ENCODE peak calls at places on chromosomes 6 and 20, in eight cellular contexts. F, O, H, K, J, T, I and Q are unnamed samples.

GRCh38 chr20:10562929-10563328 is 110.9 kb downstream of the JAG1 start:
- DNase-seq in F (no peak), O (no peak), H (no peak), K (no peak), J (no peak), T (no peak), I (no peak), Q (no peak)

GRCh38 chr20:38343107-38343797 is 3.0 kb upstream of the LBP start:
- DNase-seq in F (peak; percentile 62), O (no peak), H (no peak), K (peak; percentile 65), J (peak; percentile 61), T (no peak), I (peak; percentile 84), Q (no peak)

GRCh38 chr6:131755597-131755996 is 44.8 kb upstream of the CTAGE9 start:
- DNase-seq in F (no peak), O (no peak), H (no peak), K (no peak), J (no peak), T (no peak), I (peak; percentile 69), Q (no peak)

GRCh38 chr6:22020299-22020998 is 276.4 kb downstream of the PRL start:
- DNase-seq in F (no peak), O (no peak), H (peak; percentile 57), K (no peak), J (no peak), T (no peak), I (no peak), Q (no peak)

GRCh38 chr6:106799008-106799952 is 169.9 kb downstream of the QRSL1 start:
- DNase-seq in F (no peak), O (peak; percentile 54), H (no peak), K (no peak), J (no peak), T (no peak), I (peak; percentile 77), Q (no peak)

GRCh38 chr6:33696538-33697518 is 14.7 kb downstream of the UQCC2 start:
- DNase-seq in F (no peak), O (no peak), H (no peak), K (peak; percentile 77), J (no peak), T (peak; percentile 86), I (no peak), Q (no peak)

GRCh38 chr6:135853986-135854385 is 2.5 kb downstream of the PDE7B start:
- DNase-seq in F (no peak), O (no peak), H (no peak), K (no peak), J (no peak), T (no peak), I (no peak), Q (no peak)

GRCh38 chr20:6663751-6664388 is 103.6 kb upstream of the BMP2 start:
- DNase-seq in F (peak; percentile 77), O (no peak), H (peak; percentile 45), K (peak; percentile 50), J (no peak), T (no peak), I (no peak), Q (no peak)

GRCh38 chr6:79586548-79586947 is 44.6 kb upstream of the SH3BGRL2 start:
- DNase-seq in F (no peak), O (no peak), H (no peak), K (no peak), J (peak; percentile 34), T (no peak), I (peak; percentile 57), Q (no peak)

GRCh38 chr20:45813489-45813888 is 1.0 kb downstream of the UBE2C start:
- DNase-seq in F (no peak), O (no peak), H (no peak), K (no peak), J (no peak), T (no peak), I (no peak), Q (no peak)

GRCh38 chr20:45813006-45813340 is 529 bp downstream of the UBE2C start:
- DNase-seq in F (no peak), O (no peak), H (no peak), K (no peak), J (no peak), T (no peak), I (no peak), Q (no peak)

GRCh38 chr20:45810191-45810590 is 2.3 kb upstream of the UBE2C start:
- DNase-seq in F (no peak), O (no peak), H (no peak), K (no peak), J (peak; percentile 50), T (no peak), I (no peak), Q (no peak)

GRCh38 chr20:45814314-45814713 is 1.9 kb downstream of the UBE2C start:
- DNase-seq in F (no peak), O (no peak), H (no peak), K (no peak), J (no peak), T (no peak), I (no peak), Q (no peak)

DNA sequence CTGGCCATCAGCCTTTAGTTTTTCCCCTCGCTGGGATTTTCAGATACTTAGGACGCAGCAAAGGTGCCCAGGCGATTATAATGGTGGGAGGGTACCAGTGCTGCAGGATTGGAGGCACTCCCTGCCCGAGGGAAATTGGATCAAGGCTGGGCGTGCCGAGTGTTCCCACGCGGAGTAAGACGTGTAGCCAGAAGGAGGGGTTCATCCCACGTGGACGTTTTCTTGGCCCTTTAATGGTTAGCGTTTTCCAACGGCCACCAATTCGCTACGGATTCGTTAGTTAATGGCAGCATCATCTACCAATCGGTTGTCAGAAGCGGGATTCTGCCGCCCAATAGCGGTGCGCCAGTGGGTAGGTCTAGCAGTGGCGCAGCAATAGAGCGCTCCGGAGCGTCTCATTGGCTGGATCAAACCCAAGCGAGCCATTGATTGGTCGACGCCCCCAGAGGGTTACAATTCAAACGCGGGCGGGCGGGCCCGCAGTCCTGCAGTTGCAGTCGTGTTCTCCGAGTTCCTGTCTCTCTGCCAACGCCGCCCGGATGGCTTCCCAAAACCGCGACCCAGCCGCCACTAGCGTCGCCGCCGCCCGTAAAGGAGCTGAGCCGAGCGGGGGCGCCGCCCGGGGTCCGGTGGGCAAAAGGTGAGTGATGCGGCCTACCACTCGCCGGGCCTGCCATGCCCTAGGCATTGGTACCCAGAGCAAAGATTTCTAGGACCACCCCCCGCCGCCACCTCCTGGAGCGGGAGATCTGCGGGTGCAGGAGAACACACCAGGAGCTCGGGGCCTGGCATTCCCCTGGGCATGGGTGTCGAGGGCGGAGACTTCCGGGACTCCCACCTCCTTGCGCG is at the start of gene UBE2C:
- DNase-seq in F (peak; percentile 97), O (peak; percentile 99), H (peak; percentile 99), K (peak; percentile 98), J (no peak), T (peak; percentile 95), I (peak; percentile 94), Q (no peak)
- TF ChIP-seq POLR2AphosphoS5 in F (no peak), O (peak; percentile 59), H (peak; percentile 68), K (peak; percentile 84), J (no peak), T (peak; percentile 83), I (no peak), Q (peak; percentile 74)

DNA sequence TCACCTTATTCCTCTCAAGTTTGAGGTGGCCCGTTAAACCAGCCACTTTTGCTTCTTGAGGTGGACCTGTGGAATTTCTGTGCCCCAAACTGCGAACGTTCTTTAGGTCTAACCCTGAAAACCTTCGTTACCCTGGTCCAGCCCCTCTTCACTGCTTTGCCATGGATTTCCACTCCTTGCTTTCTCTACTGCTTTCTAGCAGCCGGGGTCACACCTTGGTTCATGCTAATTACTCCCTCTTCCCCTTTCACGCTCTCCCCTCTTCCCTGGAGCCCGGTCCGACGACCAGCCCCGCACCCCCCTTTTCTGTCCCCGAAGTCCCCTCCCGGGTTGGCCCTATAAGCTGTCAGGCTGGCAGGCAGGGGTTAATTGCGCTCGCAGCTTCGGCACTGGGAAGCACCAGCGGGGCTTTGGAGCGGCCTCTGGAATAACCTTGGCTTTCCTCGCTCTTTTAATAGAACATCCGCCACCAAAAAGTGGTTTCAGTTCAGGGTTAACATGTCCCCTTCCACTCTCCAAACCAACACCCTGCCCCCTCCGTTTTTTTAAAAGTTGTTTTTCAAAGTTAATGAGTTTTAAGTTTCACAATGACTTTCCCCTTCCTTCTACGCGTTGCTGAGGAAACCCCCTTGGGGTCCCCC is 1.4 kb upstream of the HIVEP1 start:
- DNase-seq in F (peak; percentile 71), O (peak; percentile 62), H (peak; percentile 93), K (peak; percentile 66), J (peak; percentile 55), T (peak; percentile 94), I (no peak), Q (peak; percentile 96)
- TF ChIP-seq POLR2A in F (peak; percentile 62), O (no peak), H (no peak), K (no peak), J (peak; percentile 59), T (no peak), I (peak; percentile 19), Q (no peak)

DNA sequence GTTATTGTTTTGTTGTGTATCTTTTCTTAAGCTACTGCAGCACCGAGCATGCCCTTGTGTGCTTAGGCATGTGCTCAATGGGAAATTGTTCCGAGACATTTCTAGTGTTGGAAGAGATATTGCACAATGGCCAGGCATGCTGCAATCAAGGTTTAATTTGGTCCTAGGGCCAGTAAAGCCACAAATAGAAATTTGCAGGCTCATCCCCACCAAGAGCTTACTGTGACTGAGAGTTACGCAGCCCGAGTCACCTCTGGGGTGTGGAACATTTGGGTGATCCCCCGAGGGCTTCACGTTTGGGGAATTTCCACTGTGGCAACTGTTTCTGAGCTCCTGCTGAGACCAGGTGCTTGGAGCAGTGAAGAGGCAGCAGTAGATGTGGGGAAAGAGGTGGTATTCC is 65.8 kb downstream of the ADTRP start:
- DNase-seq in F (peak; percentile 18), O (no peak), H (no peak), K (no peak), J (no peak), T (no peak), I (no peak), Q (no peak)
- TF ChIP-seq POLR2AphosphoS5 in F (no peak), O (peak; percentile 37), H (peak; percentile 30), K (no peak), J (no peak), T (no peak), I (no peak), Q (no peak)

GRCh38 chr6:24936641-24937317 is 1.0 kb upstream of the RIPOR2 start:
- DNase-seq in F (no peak), O (no peak), H (no peak), K (no peak), J (no peak), T (no peak), I (no peak), Q (no peak)

GRCh38 chr6:24933266-24933665 is 2.5 kb downstream of the RIPOR2 start:
- DNase-seq in F (no peak), O (no peak), H (no peak), K (no peak), J (no peak), T (no peak), I (no peak), Q (no peak)

GRCh38 chr6:24935323-24935722 is 437 bp downstream of the RIPOR2 start:
- DNase-seq in F (no peak), O (no peak), H (no peak), K (no peak), J (no peak), T (no peak), I (no peak), Q (no peak)

GRCh38 chr6:24933868-24934401 is 1.8 kb downstream of the RIPOR2 start:
- DNase-seq in F (peak; percentile 33), O (no peak), H (no peak), K (no peak), J (peak; percentile 56), T (peak; percentile 58), I (peak; percentile 43), Q (no peak)

DNA sequence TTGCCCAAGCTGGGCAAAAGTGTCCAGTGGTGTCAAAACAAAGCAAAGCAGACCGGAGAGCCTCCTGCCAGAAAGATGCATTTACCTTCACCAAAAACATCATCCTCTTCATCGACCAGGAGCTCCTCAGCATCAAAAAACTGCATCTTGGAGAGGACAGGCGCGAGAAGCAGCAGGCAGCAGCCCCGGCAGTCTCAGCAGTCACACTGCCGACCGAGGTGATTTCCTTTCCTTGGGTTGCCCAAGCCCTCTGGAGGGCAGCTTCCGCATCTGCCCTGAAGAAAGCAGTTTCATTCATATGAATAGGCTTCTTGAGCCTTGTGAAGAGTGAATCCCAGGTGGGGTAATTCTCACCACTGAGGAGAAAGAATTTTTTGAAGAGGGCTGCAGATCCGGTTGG is at the start of gene RIPOR2:
- DNase-seq in F (peak; percentile 47), O (no peak), H (no peak), K (peak; percentile 56), J (no peak), T (peak; percentile 93), I (no peak), Q (no peak)
- TF ChIP-seq POLR2A in F (no peak), O (no peak), H (no peak), K (no peak), J (no peak), T (no peak), I (no peak), Q (no peak)